ENCODE peak calls at places on chromosomes 16 and 17, in eight cellular contexts. H is nephron progenitor cell, Y is retinal pigment epithelial cell, K is IMR-90, X is uterus, M is progenitor cell of endocrine pancreas, Z is OCI-LY7, S is kidney epithelial cell. I is an unnamed sample.

GRCh38 chr17:78781339-78782304 is at the start of gene CYTH1:
- DNase-seq in H (peak; percentile 68), Y (no peak), K (no peak), X (peak; percentile 44), M (peak; percentile 31), Z (peak; percentile 65), S (no peak), I (peak; percentile 29)

GRCh38 chr16:86517652-86518258 is 7.4 kb downstream of the FOXF1 start:
- DNase-seq in H (peak; percentile 80), Y (no peak), K (peak; percentile 88), X (peak; percentile 51), M (peak; percentile 56), Z (peak; percentile 25), S (no peak), I (peak; percentile 87)

GRCh38 chr16:89138843-89139520 is 32.6 kb upstream of the CDH15 start:
- DNase-seq in H (no peak), Y (no peak), K (no peak), X (no peak), M (no peak), Z (no peak), S (no peak), I (no peak)

GRCh38 chr16:64417711-64418227 is 704.1 kb downstream of the CDH11 start:
- DNase-seq in H (no peak), Y (peak; percentile 51), K (peak; percentile 41), X (no peak), M (no peak), Z (no peak), S (no peak), I (no peak)

GRCh38 chr17:82008258-82008940 is 14.3 kb downstream of the CENPX start:
- DNase-seq in H (no peak), Y (no peak), K (no peak), X (no peak), M (no peak), Z (no peak), S (no peak), I (no peak)

GRCh38 chr17:73998246-73999220 is 204.9 kb upstream of the RPL38 start:
- DNase-seq in H (peak; percentile 76), Y (no peak), K (no peak), X (peak; percentile 24), M (peak; percentile 68), Z (peak; percentile 65), S (no peak), I (no peak)

GRCh38 chr16:1548234-1548633 is 14.8 kb downstream of the TMEM204 start:
- DNase-seq in H (no peak), Y (no peak), K (no peak), X (no peak), M (no peak), Z (no peak), S (no peak), I (no peak)

GRCh38 chr16:11303405-11304138 is 22.4 kb upstream of the PRM1 start:
- DNase-seq in H (no peak), Y (peak; percentile 80), K (no peak), X (no peak), M (no peak), Z (no peak), S (no peak), I (peak; percentile 54)

GRCh38 chr16:27819356-27819755 is 244.2 kb downstream of the GSG1L start:
- DNase-seq in H (no peak), Y (no peak), K (no peak), X (no peak), M (no peak), Z (no peak), S (no peak), I (no peak)

GRCh38 chr16:11949527-11949926 is 7.7 kb upstream of the NPIPB2 start:
- DNase-seq in H (peak; percentile 27), Y (no peak), K (peak; percentile 47), X (no peak), M (no peak), Z (peak; percentile 87), S (no peak), I (peak; percentile 49)

GRCh38 chr16:8533509-8533908 is 56.8 kb downstream of the TMEM114 start:
- DNase-seq in H (no peak), Y (no peak), K (no peak), X (no peak), M (no peak), Z (no peak), S (no peak), I (no peak)

GRCh38 chr17:68749742-68750562 is 148.8 kb upstream of the FAM20A start:
- DNase-seq in H (no peak), Y (peak; percentile 40), K (no peak), X (no peak), M (no peak), Z (no peak), S (no peak), I (peak; percentile 92)

GRCh38 chr17:46770439-46770817 is 48.1 kb downstream of the WNT3 start:
- DNase-seq in H (no peak), Y (no peak), K (no peak), X (no peak), M (no peak), Z (no peak), S (no peak), I (no peak)

DNA sequence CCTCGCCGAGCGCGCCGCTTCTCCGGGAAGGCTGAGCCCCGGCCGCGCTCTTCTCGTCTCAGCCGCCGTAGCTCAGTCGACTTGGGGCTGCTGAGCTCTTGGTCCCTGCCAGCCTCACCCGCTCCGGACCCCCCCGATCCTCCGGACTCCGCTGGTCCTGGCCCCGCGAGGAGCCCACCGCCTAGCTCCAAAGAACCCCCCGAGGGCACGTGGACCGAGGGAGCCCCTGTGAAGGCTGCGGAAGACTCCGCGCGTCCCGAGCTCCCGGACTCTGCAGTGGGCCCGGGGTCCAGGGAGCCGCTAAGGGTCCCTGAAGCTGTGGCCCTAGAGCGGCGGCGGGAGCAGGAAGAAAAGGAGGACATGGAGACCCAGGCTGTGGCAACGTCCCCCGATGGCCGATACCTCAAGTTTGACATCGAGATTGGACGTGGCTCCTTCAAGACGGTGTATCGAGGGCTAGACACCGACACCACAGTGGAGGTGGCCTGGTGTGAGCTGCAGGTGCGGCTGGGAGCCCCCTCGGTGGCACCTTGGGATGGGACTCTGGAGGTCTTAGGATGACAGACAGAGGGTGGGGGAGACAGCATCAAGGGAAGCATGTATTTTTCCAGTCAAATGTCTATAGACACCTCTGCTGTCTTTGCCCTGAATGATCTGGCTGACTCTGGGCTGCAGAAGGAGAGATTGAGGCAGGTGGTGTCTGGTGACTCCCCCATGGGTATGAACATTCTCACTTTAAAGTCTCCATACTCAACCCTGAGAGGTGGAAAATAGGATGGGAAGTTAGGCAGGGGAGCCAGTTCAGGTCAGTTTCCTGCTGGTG is 617 bp downstream of the WNK4 start:
- DNase-seq in H (no peak), Y (no peak), K (no peak), X (no peak), M (no peak), Z (no peak), S (no peak), I (no peak)
- TF ChIP-seq CTCF in H (no peak), Y (no peak), K (no peak), X (no peak), M (no peak), Z (no peak), S (no peak), I (no peak)

DNA sequence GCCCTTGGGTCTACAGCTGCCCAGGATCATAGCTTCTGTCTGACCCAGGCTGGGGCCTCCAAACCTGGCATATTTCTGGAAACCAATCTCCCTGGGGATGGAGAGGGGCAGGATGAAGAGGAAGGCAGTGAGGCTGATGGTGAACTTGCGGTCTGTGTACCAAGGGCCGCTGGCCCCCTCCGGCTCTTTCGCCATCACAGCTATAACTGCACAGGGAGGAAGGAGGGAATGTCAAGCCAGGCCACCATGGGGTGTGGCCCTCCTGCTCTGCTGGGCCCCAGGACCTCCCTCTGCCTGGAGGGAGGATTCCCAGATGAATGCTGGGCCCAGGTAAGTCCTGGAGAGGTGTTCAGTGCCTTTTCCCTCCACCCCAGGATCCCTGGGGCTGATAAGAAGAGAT is 6.3 kb downstream of the SLC38A7 start:
- DNase-seq in H (no peak), Y (no peak), K (no peak), X (no peak), M (no peak), Z (no peak), S (no peak), I (no peak)
- TF ChIP-seq CTCF in H (no peak), Y (no peak), K (no peak), X (no peak), M (no peak), Z (no peak), S (no peak), I (no peak)

DNA sequence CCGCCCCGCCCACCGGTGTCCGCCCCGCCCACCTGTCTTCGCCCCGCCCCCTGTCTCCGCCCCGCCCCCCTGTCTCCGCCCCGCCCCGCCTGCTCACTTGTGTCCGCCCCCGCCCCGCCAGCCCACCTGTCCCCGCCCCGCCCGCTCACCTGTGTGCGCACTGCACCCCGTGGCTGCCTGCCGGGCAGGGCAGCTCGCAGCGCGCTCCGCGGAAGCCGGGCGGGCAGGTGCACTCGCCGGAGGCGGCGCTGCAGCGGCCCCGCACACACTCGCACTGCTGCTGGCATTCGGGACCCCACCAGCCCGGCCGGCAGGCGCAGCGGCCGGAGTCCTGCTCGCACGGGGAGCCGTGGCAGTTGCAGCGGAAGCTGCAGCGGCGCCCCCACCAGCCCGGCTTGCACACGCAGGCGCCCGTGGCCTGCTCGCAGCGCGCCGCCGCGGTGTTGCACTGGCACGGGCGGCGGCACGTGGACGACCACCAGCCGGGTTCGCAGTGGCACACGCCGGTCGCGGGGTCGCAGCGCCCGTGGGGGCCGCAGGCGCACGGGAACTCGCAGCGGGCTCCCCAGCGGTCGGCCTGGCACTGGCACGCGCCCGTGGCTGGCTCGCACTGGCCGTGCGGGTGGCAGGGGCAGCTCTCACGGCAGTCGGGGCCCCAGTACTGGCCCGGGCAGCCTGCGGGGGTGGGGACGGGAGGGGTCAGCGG is 2.1 kb downstream of the SCARF1 start:
- DNase-seq in H (peak; percentile 69), Y (no peak), K (no peak), X (no peak), M (peak; percentile 82), Z (peak; percentile 77), S (no peak), I (no peak)
- TF ChIP-seq CTCF in H (no peak), Y (peak; percentile 30), K (peak; percentile 6), X (no peak), M (peak; percentile 62), Z (peak; percentile 54), S (no peak), I (peak; percentile 11)

GRCh38 chr16:68866933-68867332 is 23.6 kb downstream of the TANGO6 start:
- DNase-seq in H (no peak), Y (no peak), K (no peak), X (no peak), M (no peak), Z (no peak), S (no peak), I (no peak)

GRCh38 chr16:68873635-68874471 is 30.5 kb downstream of the TANGO6 start:
- DNase-seq in H (no peak), Y (no peak), K (no peak), X (no peak), M (no peak), Z (no peak), S (no peak), I (no peak)

DNA sequence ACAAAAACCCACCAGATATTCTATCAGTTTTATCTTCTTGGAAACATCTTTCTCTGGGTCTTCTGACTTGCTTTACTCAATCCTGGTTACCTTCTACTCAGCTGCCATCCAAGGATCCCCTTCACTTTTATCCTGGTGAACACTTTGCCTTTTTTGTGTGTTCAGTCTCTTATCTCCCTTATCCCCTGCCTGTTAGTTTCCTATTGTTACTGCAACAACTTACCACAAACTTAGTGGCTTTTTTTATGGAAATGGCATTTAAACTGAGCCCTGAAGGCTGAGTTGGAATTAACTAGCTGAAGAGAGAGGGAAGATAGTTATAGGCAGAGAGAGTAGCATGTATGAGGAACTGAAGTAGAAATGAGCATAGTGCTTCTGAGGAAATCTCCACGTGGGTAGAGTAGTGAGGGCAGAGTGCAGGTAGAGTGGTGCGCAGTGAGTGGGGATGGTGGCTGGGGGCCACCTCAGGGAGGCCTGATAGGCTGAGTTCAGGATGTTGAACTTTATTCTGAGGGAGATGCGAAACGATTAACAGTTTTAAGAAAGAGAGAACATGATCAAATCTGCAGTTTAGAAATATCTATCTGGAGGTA is 26.3 kb downstream of the TANGO6 start:
- DNase-seq in H (no peak), Y (no peak), K (no peak), X (no peak), M (no peak), Z (no peak), S (no peak), I (no peak)
- TF ChIP-seq CTCF in H (no peak), Y (no peak), K (no peak), X (no peak), M (no peak), Z (no peak), S (no peak), I (no peak)

I was measured in fibroblast of villous mesenchyme.